ENCODE peak calls at places on chromosomes 2 and 18, in five cellular contexts. One of them, this sample, is unnamed.

GRCh38 chr2:136305517-136306192 is 187.7 kb upstream of the CXCR4 start:
- DNase-seq in IMR-90: no peak
- DNase-seq in K562: no peak
- DNase-seq in SK-N-SH: no peak
- DNase-seq in A549: no peak
- DNase-seq in this sample: no peak

GRCh38 chr2:165471349-165471975 is 2.0 kb downstream of the CSRNP3 start:
- DNase-seq in K562: no peak
- DNase-seq in IMR-90: no peak
- DNase-seq in SK-N-SH: peak
- DNase-seq in A549: no peak
- DNase-seq in this sample: no peak

GRCh38 chr2:42385225-42385624 is 24.2 kb upstream of the COX7A2L start:
- DNase-seq in IMR-90: peak
- DNase-seq in K562: peak
- DNase-seq in SK-N-SH: no peak
- DNase-seq in A549: no peak
- DNase-seq in this sample: no peak

GRCh38 chr2:84243788-84244627 is 215.1 kb downstream of the SUCLG1 start:
- DNase-seq in K562: no peak
- DNase-seq in A549: no peak
- DNase-seq in IMR-90: no peak
- DNase-seq in SK-N-SH: no peak
- DNase-seq in this sample: no peak

GRCh38 chr18:6561029-6561861 is 146.5 kb upstream of the L3MBTL4 start:
- DNase-seq in SK-N-SH: no peak
- DNase-seq in K562: peak
- DNase-seq in A549: no peak
- DNase-seq in IMR-90: peak
- DNase-seq in this sample: no peak

GRCh38 chr2:239109041-239109915 is 261.4 kb downstream of the TWIST2 start:
- DNase-seq in K562: no peak
- DNase-seq in SK-N-SH: no peak
- DNase-seq in A549: no peak
- DNase-seq in IMR-90: peak
- DNase-seq in this sample: no peak

GRCh38 chr2:241894056-241894641 is 24.6 kb downstream of the RTP5 start:
- DNase-seq in IMR-90: no peak
- DNase-seq in A549: no peak
- DNase-seq in SK-N-SH: no peak
- DNase-seq in K562: no peak
- DNase-seq in this sample: no peak

GRCh38 chr18:76522104-76522503 is 27.1 kb upstream of the ZNF516 start:
- DNase-seq in SK-N-SH: no peak
- DNase-seq in K562: no peak
- DNase-seq in IMR-90: no peak
- DNase-seq in A549: no peak
- DNase-seq in this sample: no peak

GRCh38 chr2:154133823-154134222 is 262.1 kb downstream of the GALNT13 start:
- DNase-seq in IMR-90: no peak
- DNase-seq in SK-N-SH: no peak
- DNase-seq in A549: no peak
- DNase-seq in K562: no peak
- DNase-seq in this sample: no peak

GRCh38 chr2:66729391-66729790 is 294.5 kb downstream of the MEIS1 start:
- DNase-seq in IMR-90: peak
- DNase-seq in A549: no peak
- DNase-seq in SK-N-SH: no peak
- DNase-seq in K562: no peak
- DNase-seq in this sample: no peak

GRCh38 chr2:30912056-30912455 is 104.8 kb upstream of the CAPN13 start:
- DNase-seq in IMR-90: no peak
- DNase-seq in A549: no peak
- DNase-seq in SK-N-SH: no peak
- DNase-seq in K562: no peak
- DNase-seq in this sample: no peak

GRCh38 chr18:65091737-65092329 is 659.0 kb upstream of the CDH7 start:
- DNase-seq in K562: no peak
- DNase-seq in IMR-90: peak
- DNase-seq in SK-N-SH: peak
- DNase-seq in A549: no peak
- DNase-seq in this sample: no peak

GRCh38 chr2:54470241-54470938 is 14.3 kb downstream of the SPTBN1 start:
- DNase-seq in K562: no peak
- DNase-seq in SK-N-SH: no peak
- DNase-seq in A549: no peak
- DNase-seq in IMR-90: peak
- DNase-seq in this sample: no peak

GRCh38 chr18:76985951-76986236 is 146.7 kb downstream of the MBP start:
- DNase-seq in K562: no peak
- DNase-seq in A549: no peak
- DNase-seq in IMR-90: no peak
- DNase-seq in SK-N-SH: no peak
- DNase-seq in this sample: no peak

GRCh38 chr2:179193759-179194394 is 70.8 kb downstream of the SESTD1 start:
- DNase-seq in A549: no peak
- DNase-seq in K562: no peak
- DNase-seq in IMR-90: no peak
- DNase-seq in SK-N-SH: no peak
- DNase-seq in this sample: no peak

GRCh38 chr2:135935914-135936313 is 49.5 kb downstream of the DARS1 start:
- DNase-seq in IMR-90: no peak
- DNase-seq in K562: no peak
- DNase-seq in SK-N-SH: no peak
- DNase-seq in A549: no peak
- DNase-seq in this sample: no peak

GRCh38 chr18:62621546-62621945 is 93.8 kb upstream of the PHLPP1 start:
- DNase-seq in IMR-90: no peak
- DNase-seq in A549: no peak
- DNase-seq in SK-N-SH: no peak
- DNase-seq in K562: no peak
- DNase-seq in this sample: no peak

GRCh38 chr18:62614499-62614898 is 91.7 kb downstream of the ZCCHC2 start:
- DNase-seq in K562: no peak
- DNase-seq in SK-N-SH: no peak
- DNase-seq in A549: no peak
- DNase-seq in IMR-90: no peak
- DNase-seq in this sample: no peak

GRCh38 chr18:62616331-62616805 is 93.5 kb downstream of the ZCCHC2 start:
- DNase-seq in A549: no peak
- DNase-seq in IMR-90: no peak
- DNase-seq in SK-N-SH: no peak
- DNase-seq in K562: no peak
- DNase-seq in this sample: no peak

GRCh38 chr18:62618735-62619134 is 95.9 kb downstream of the ZCCHC2 start:
- DNase-seq in A549: no peak
- DNase-seq in K562: no peak
- DNase-seq in IMR-90: no peak
- DNase-seq in SK-N-SH: no peak
- DNase-seq in this sample: no peak

DNA sequence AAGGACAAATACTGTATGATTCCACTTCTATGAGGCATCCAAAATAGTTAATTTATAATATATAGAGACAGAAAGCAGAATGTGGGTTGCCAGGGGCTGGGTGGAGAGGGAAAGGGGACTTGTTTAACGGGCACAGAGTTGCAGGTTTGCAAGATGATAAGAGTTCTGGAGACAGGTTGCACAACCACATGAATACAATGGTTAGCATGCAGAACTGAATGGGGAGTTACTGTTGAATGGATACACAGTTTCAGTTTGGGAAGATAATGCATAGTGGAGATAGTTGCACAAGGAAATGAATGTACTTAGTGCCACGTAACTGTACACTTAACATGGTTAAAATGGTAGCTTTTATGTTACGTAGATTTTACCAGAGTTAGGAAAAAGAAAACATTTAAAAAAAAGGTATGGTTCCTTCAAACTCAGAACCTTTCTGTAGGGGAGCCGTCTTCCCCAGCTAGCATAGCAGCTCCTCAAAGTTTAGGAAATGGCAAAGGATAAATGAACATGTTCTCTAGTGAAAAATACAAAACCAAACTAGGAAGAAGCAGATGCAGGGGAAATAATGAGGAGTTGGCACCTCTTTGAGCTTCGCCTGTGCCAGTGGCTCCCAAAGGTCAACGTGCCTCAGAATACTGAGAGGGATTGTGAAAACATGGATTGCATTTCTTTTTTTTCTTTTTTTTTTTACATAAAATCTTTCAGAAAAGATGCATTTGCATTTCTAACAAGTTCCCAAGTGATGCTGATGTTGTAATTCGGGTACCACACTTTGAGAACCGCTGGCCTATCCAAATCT is 95.2 kb downstream of the ZCCHC2 start:
- DNase-seq in IMR-90: no peak
- DNase-seq in K562: no peak
- DNase-seq in A549: no peak
- DNase-seq in SK-N-SH: no peak
- DNase-seq in this sample: no peak
- TF ChIP-seq RCOR1 in IMR-90: no peak
- TF ChIP-seq RCOR1 in K562: no peak
- TF ChIP-seq RCOR1 in A549: no peak
- TF ChIP-seq RCOR1 in SK-N-SH: no peak
- TF ChIP-seq RCOR1 in this sample: no peak

DNA sequence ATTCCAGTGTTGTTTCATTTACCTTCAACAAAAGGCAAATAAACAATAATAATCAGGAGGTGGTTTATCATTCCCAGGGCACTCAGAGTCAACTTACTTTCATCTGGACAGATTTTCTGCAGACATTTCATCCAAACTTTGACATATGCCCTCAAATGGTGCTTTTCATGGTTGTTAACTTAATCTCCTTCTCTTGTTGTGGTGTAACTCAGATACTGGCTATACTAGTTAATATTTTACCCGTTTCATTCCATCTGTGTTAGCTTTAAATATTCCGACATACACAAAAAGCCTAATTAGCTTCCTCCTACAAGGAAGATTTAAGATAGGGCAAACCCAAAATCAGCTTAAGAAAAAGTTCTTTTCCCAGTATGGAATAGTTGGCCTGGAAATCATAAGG is 44.4 kb upstream of the RPE start:
- DNase-seq in A549: no peak
- DNase-seq in K562: no peak
- DNase-seq in IMR-90: no peak
- DNase-seq in SK-N-SH: no peak
- DNase-seq in this sample: no peak
- TF ChIP-seq RCOR1 in A549: no peak
- TF ChIP-seq RCOR1 in K562: no peak
- TF ChIP-seq RCOR1 in IMR-90: no peak
- TF ChIP-seq RCOR1 in SK-N-SH: no peak
- TF ChIP-seq RCOR1 in this sample: no peak

DNA sequence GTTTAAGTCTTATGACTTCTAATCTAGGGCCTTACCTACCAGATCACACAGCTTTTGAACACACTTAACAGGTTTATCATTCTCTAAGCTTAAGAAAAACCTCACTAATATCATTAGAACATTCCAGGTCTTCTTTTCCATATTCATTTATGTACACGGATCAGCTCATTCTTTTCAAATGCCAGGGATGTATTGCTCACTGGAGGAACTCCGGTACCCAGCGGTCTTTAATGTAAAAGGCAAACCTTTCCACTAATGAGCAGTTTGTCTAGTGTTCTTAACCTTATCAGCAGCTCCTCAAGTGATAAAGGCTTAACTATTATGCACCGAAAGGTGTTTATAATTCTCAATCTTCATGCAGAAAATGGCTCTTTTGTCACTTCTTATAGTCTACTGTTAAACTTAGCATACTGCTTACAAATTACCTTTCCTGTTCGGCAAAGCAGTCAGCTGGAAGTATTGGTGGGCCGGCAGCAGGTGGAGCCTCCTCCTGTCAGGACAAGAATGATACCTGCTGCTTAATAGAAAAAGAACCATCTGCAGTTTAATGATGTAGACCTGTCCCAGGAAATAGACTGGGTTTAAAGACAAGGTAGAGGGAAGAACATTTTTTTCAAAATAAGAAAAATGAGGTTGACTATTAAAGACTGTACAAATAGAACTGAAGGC is 142.7 kb downstream of the FIGN start:
- DNase-seq in A549: no peak
- DNase-seq in K562: no peak
- DNase-seq in IMR-90: no peak
- DNase-seq in SK-N-SH: no peak
- DNase-seq in this sample: no peak
- TF ChIP-seq RCOR1 in A549: no peak
- TF ChIP-seq RCOR1 in K562: no peak
- TF ChIP-seq RCOR1 in IMR-90: no peak
- TF ChIP-seq RCOR1 in SK-N-SH: no peak
- TF ChIP-seq RCOR1 in this sample: no peak

GRCh38 chr2:147559068-147559467 is 285.8 kb upstream of the ACVR2A start:
- DNase-seq in A549: no peak
- DNase-seq in K562: no peak
- DNase-seq in SK-N-SH: no peak
- DNase-seq in IMR-90: no peak
- DNase-seq in this sample: no peak
- TF ChIP-seq RCOR1 in A549: no peak
- TF ChIP-seq RCOR1 in K562: no peak
- TF ChIP-seq RCOR1 in SK-N-SH: no peak
- TF ChIP-seq RCOR1 in IMR-90: no peak
- TF ChIP-seq RCOR1 in this sample: no peak

DNA sequence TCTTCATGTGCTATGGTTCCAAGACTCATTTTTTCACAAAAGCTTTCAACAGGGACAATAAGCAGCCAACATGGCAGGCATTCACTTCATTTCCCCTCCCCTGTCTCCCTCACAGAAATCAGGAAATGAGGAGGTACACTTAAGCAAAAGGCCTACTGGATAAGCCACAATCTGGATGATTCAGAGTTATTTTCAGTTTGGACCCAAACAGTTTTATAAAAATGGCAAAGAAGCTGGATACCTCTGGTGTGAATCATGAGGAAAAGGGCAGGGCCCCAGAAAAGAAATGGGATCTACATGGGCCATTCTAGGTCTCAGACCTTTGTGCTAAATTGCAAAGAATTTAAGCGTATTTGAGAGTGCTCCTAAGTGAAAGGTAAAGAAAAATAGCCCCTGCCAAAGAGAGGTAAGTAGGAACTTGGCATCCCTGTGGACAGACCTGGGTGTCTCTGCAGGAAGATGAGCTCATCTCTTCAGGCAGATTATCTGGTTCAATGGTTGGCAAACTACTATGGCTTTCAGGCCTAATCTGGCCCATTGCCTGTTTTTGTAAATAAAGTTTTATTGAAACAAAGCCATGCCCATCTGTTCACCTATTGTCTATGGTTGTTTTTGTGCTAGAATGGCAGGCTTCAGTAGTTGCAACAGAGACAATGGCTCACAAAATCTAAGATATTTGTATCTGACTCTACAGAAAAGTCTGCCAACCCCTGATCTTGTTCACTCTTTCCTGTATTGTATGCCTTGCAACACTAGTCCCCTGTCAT is 315.1 kb downstream of the ALK start:
- DNase-seq in IMR-90: peak
- DNase-seq in K562: no peak
- DNase-seq in SK-N-SH: no peak
- DNase-seq in A549: no peak
- DNase-seq in this sample: no peak
- TF ChIP-seq RCOR1 in IMR-90: no peak
- TF ChIP-seq RCOR1 in K562: no peak
- TF ChIP-seq RCOR1 in SK-N-SH: no peak
- TF ChIP-seq RCOR1 in A549: no peak
- TF ChIP-seq RCOR1 in this sample: no peak

This sample was measured in GM12878.